ENCODE peak calls at places on chromosomes 4 and X, in five cellular contexts. One of them, this sample, is unnamed.

GRCh38 chr4:43550981-43551627 is 658.6 kb downstream of the GRXCR1 start:
- DNase-seq in body of pancreas: no peak
- DNase-seq in ovary: no peak
- DNase-seq in stomach: no peak
- DNase-seq in heart left ventricle: no peak
- DNase-seq in this sample: no peak

GRCh38 chr4:121411151-121411744 is 30.4 kb upstream of the QRFPR start:
- DNase-seq in stomach: no peak
- DNase-seq in ovary: no peak
- DNase-seq in body of pancreas: no peak
- DNase-seq in heart left ventricle: no peak
- DNase-seq in this sample: no peak

GRCh38 chrX:12595746-12596145 is 195.5 kb upstream of the PRPS2 start:
- DNase-seq in ovary: no peak
- DNase-seq in heart left ventricle: no peak
- DNase-seq in body of pancreas: no peak
- DNase-seq in stomach: no peak
- DNase-seq in this sample: no peak

GRCh38 chr4:7111441-7111840 is 43.6 kb upstream of the GRPEL1 start:
- DNase-seq in stomach: no peak
- DNase-seq in ovary: no peak
- DNase-seq in heart left ventricle: no peak
- DNase-seq in body of pancreas: no peak
- DNase-seq in this sample: no peak

GRCh38 chr4:112857461-112857860 is 192.0 kb upstream of the ANK2 start:
- DNase-seq in heart left ventricle: no peak
- DNase-seq in body of pancreas: no peak
- DNase-seq in stomach: no peak
- DNase-seq in ovary: no peak
- DNase-seq in this sample: peak

GRCh38 chr4:143721317-143721716 is 20.8 kb upstream of the FREM3 start:
- DNase-seq in ovary: no peak
- DNase-seq in body of pancreas: no peak
- DNase-seq in stomach: no peak
- DNase-seq in heart left ventricle: no peak
- DNase-seq in this sample: no peak

GRCh38 chr4:2275546-2276251 is 13.8 kb upstream of the MXD4 start:
- DNase-seq in heart left ventricle: peak
- DNase-seq in ovary: no peak
- DNase-seq in body of pancreas: no peak
- DNase-seq in stomach: no peak
- DNase-seq in this sample: no peak

GRCh38 chrX:78314561-78314960 is 12.8 kb downstream of the CYSLTR1 start:
- DNase-seq in heart left ventricle: no peak
- DNase-seq in ovary: no peak
- DNase-seq in stomach: no peak
- DNase-seq in body of pancreas: no peak
- DNase-seq in this sample: no peak

GRCh38 chr4:123127865-123128264 is 205.5 kb upstream of the NUDT6 start:
- DNase-seq in ovary: no peak
- DNase-seq in heart left ventricle: no peak
- DNase-seq in body of pancreas: no peak
- DNase-seq in stomach: no peak
- DNase-seq in this sample: no peak

GRCh38 chr4:88908521-88908920 is 148.5 kb downstream of the FAM13A start:
- DNase-seq in body of pancreas: no peak
- DNase-seq in heart left ventricle: no peak
- DNase-seq in stomach: no peak
- DNase-seq in ovary: no peak
- DNase-seq in this sample: no peak

GRCh38 chr4:148056879-148057278 is 325.0 kb downstream of the ARHGAP10 start:
- DNase-seq in ovary: no peak
- DNase-seq in heart left ventricle: peak
- DNase-seq in body of pancreas: peak
- DNase-seq in stomach: peak
- DNase-seq in this sample: peak

GRCh38 chrX:26778320-26778888 is 562.4 kb downstream of the MAGEB5 start:
- DNase-seq in body of pancreas: no peak
- DNase-seq in stomach: no peak
- DNase-seq in heart left ventricle: no peak
- DNase-seq in ovary: no peak
- DNase-seq in this sample: no peak

GRCh38 chr4:127782275-127783025 is at the start of gene HSPA4L:
- DNase-seq in ovary: peak
- DNase-seq in stomach: peak
- DNase-seq in body of pancreas: peak
- DNase-seq in heart left ventricle: peak
- DNase-seq in this sample: peak
- TF ChIP-seq POLR2A in ovary: peak
- TF ChIP-seq POLR2A in stomach: no peak
- TF ChIP-seq POLR2A in body of pancreas: peak
- TF ChIP-seq POLR2A in heart left ventricle: peak
- TF ChIP-seq POLR2A in this sample: peak

GRCh38 chr4:99847362-99847976 is 30.8 kb downstream of the DAPP1 start:
- DNase-seq in heart left ventricle: no peak
- DNase-seq in body of pancreas: no peak
- DNase-seq in stomach: no peak
- DNase-seq in ovary: no peak
- DNase-seq in this sample: no peak

GRCh38 chr4:99845708-99846469 is 29.3 kb downstream of the DAPP1 start:
- DNase-seq in heart left ventricle: no peak
- DNase-seq in stomach: no peak
- DNase-seq in body of pancreas: no peak
- DNase-seq in ovary: no peak
- DNase-seq in this sample: no peak

GRCh38 chr4:99845179-99845578 is 28.6 kb downstream of the DAPP1 start:
- DNase-seq in stomach: no peak
- DNase-seq in ovary: no peak
- DNase-seq in heart left ventricle: no peak
- DNase-seq in body of pancreas: no peak
- DNase-seq in this sample: no peak

GRCh38 chr4:99846891-99847290 is 30.3 kb downstream of the DAPP1 start:
- DNase-seq in stomach: no peak
- DNase-seq in body of pancreas: no peak
- DNase-seq in heart left ventricle: no peak
- DNase-seq in ovary: no peak
- DNase-seq in this sample: no peak

DNA sequence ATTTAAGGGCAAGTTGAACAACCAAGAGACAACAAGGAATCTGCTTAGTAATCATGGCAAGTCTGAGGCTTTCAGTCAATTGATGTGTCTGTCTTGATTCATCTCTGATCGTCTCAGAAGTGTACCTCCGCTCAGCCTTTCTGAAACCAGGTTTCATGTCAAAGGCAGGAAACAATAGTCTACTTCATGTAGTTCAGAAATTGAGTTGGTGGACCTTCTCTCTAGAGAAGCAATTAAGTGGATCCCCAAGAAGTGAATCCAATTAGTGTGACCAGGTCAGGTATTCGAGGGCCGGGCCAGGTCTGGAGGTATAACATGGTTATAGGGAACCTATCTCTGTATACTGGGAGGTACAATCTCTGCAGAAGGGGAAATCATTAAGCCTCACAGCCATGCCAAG is 31.9 kb downstream of the DAPP1 start:
- DNase-seq in heart left ventricle: no peak
- DNase-seq in ovary: no peak
- DNase-seq in body of pancreas: no peak
- DNase-seq in stomach: no peak
- DNase-seq in this sample: no peak
- TF ChIP-seq POLR2A in heart left ventricle: no peak
- TF ChIP-seq POLR2A in ovary: no peak
- TF ChIP-seq POLR2A in body of pancreas: no peak
- TF ChIP-seq POLR2A in stomach: no peak
- TF ChIP-seq POLR2A in this sample: no peak

GRCh38 chr4:185213341-185213740 is 3.9 kb downstream of the SNX25 start:
- DNase-seq in heart left ventricle: no peak
- DNase-seq in body of pancreas: no peak
- DNase-seq in stomach: no peak
- DNase-seq in ovary: no peak
- DNase-seq in this sample: no peak
- TF ChIP-seq POLR2A in heart left ventricle: no peak
- TF ChIP-seq POLR2A in body of pancreas: no peak
- TF ChIP-seq POLR2A in stomach: no peak
- TF ChIP-seq POLR2A in ovary: no peak
- TF ChIP-seq POLR2A in this sample: no peak

GRCh38 chrX:65451663-65452062 is 82.9 kb downstream of the LAS1L start:
- DNase-seq in ovary: no peak
- DNase-seq in body of pancreas: peak
- DNase-seq in heart left ventricle: no peak
- DNase-seq in stomach: no peak
- DNase-seq in this sample: peak
- TF ChIP-seq POLR2A in ovary: no peak
- TF ChIP-seq POLR2A in body of pancreas: no peak
- TF ChIP-seq POLR2A in heart left ventricle: no peak
- TF ChIP-seq POLR2A in stomach: no peak
- TF ChIP-seq POLR2A in this sample: no peak

GRCh38 chr4:139014391-139015268 is 951 bp upstream of the NOCT start:
- DNase-seq in ovary: no peak
- DNase-seq in body of pancreas: peak
- DNase-seq in heart left ventricle: no peak
- DNase-seq in stomach: no peak
- DNase-seq in this sample: peak
- TF ChIP-seq POLR2A in ovary: no peak
- TF ChIP-seq POLR2A in body of pancreas: no peak
- TF ChIP-seq POLR2A in heart left ventricle: no peak
- TF ChIP-seq POLR2A in stomach: no peak
- TF ChIP-seq POLR2A in this sample: no peak